ENCODE peak calls at places on chromosomes 4 and X, in seven cellular contexts. R is SJCRH30, H is pancreas, X is left ventricle myocardium inferior, O is BE2C, B is heart right ventricle, W is iPS DF 6.9. Y is an unnamed sample.

GRCh38 chrX:80810365-80810978 is 795 bp upstream of the BRWD3 start:
- DNase-seq in X (no peak), B (no peak), O (no peak), H (no peak), W (no peak), R (no peak), Y (no peak)

GRCh38 chr4:140113653-140114052 is 40.3 kb downstream of the MAML3 start:
- DNase-seq in W (no peak), H (no peak), X (no peak), R (no peak), O (no peak), B (no peak), Y (no peak)

GRCh38 chr4:1192493-1193205 is 20.3 kb upstream of the SPON2 start:
- DNase-seq in R (peak; percentile 56), B (peak; percentile 41), W (no peak), X (no peak), H (peak; percentile 63), O (no peak), Y (peak; percentile 28)

GRCh38 chr4:153018716-153019115 is 82.6 kb downstream of the FHDC1 start:
- DNase-seq in R (no peak), W (no peak), H (no peak), B (no peak), O (no peak), X (no peak), Y (no peak)

GRCh38 chrX:23666282-23666681 is 1.0 kb upstream of the PRDX4 start:
- DNase-seq in B (peak; percentile 15), O (no peak), H (no peak), X (no peak), W (no peak), R (no peak), Y (peak; percentile 58)

GRCh38 chr4:141121768-141122415 is 11.4 kb downstream of the RNF150 start:
- DNase-seq in X (no peak), B (no peak), H (no peak), W (no peak), O (no peak), R (no peak), Y (no peak)

GRCh38 chr4:73648478-73648877 is 28.2 kb upstream of the RASSF6 start:
- DNase-seq in O (no peak), B (no peak), R (no peak), W (no peak), H (no peak), X (no peak), Y (no peak)

GRCh38 chrX:2610246-2611170 is 80.6 kb upstream of the CD99 start:
- DNase-seq in R (no peak), B (no peak), H (no peak), W (no peak), O (no peak), X (no peak), Y (no peak)

GRCh38 chr4:797066-797465 is 28.9 kb downstream of the CPLX1 start:
- DNase-seq in R (no peak), X (no peak), B (no peak), W (no peak), O (no peak), H (no peak), Y (no peak)

GRCh38 chr4:173486714-173487392 is 43.2 kb downstream of the HAND2 start:
- DNase-seq in B (no peak), O (no peak), W (no peak), H (no peak), R (no peak), X (peak; percentile 42), Y (no peak)

GRCh38 chrX:24231169-24231568 is 81.6 kb downstream of the ZFX start:
- DNase-seq in R (no peak), W (no peak), B (no peak), H (no peak), O (peak; percentile 18), X (no peak), Y (no peak)

GRCh38 chr4:176729489-176729888 is 63.2 kb downstream of the VEGFC start:
- DNase-seq in B (no peak), X (no peak), O (no peak), W (no peak), R (no peak), H (no peak), Y (no peak)
- H3K36me3 ChIP-seq in B (no peaks in the 10 kb centered on the region), X (no peaks in the 10 kb centered on the region), O (no peaks in the 10 kb centered on the region), W (no peaks in the 10 kb centered on the region), R (no peaks in the 10 kb centered on the region), H (no peaks in the 10 kb centered on the region), Y (no peaks in the 10 kb centered on the region)

GRCh38 chr4:119244832-119245231 is 32.3 kb downstream of the USP53 start:
- DNase-seq in H (no peak), X (no peak), B (no peak), O (no peak), W (no peak), R (no peak), Y (no peak)
- H3K36me3 ChIP-seq in H (peaks cover 10% of the 10 kb centered on the region), X (peaks cover 34% of the 10 kb centered on the region), B (no peaks in the 10 kb centered on the region), O (peaks cover 3% of the 10 kb centered on the region), W (no peaks in the 10 kb centered on the region), R (peaks cover 15% of the 10 kb centered on the region), Y (peaks cover 35% of the 10 kb centered on the region)

DNA sequence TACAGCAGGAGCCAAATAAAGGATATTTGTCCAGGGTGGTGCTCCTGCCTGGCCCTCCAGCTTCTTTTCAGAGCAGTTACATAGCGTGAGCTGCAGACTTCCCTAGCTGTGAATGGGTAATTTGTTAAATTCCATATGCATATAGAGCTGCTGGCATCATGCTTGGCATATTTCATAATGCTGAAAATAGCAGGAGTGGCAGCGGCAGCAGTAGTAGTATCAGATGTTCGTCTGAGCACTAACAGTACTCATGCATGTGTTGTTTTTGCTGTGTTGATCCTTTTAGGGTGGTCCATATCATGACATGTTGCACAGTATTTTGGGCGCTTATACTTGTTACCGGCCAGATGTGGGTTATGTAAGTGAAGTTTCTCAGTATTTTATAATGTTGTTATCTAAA is 33.6 kb upstream of the TADA2B start:
- DNase-seq in R (no peak), W (no peak), X (no peak), B (no peak), H (no peak), O (no peak), Y (no peak)
- H3K36me3 ChIP-seq in R (peaks cover 53% of the 10 kb centered on the region), W (peaks cover 6% of the 10 kb centered on the region), X (peaks cover 90% of the 10 kb centered on the region), B (peaks cover 4% of the 10 kb centered on the region), H (no peaks in the 10 kb centered on the region), O (peaks cover 64% of the 10 kb centered on the region), Y (peaks cover 98% of the 10 kb centered on the region)

GRCh38 chr4:151144329-151145072 is 45.1 kb downstream of the RPS3A start:
- DNase-seq in W (no peak), H (no peak), O (no peak), X (no peak), R (no peak), B (no peak), Y (no peak)
- H3K36me3 ChIP-seq in W (no peaks in the 10 kb centered on the region), H (peaks cover 9% of the 10 kb centered on the region), O (no peaks in the 10 kb centered on the region), X (peaks cover 86% of the 10 kb centered on the region), R (no peaks in the 10 kb centered on the region), B (no peaks in the 10 kb centered on the region), Y (peaks cover 72% of the 10 kb centered on the region)

GRCh38 chrX:129561453-129561852 is 21.4 kb downstream of the OCRL start:
- DNase-seq in W (no peak), X (no peak), B (no peak), H (no peak), R (no peak), O (no peak), Y (no peak)
- H3K36me3 ChIP-seq in W (no peaks in the 10 kb centered on the region), X (peaks cover 51% of the 10 kb centered on the region), B (no peaks in the 10 kb centered on the region), H (peaks cover 5% of the 10 kb centered on the region), R (no peaks in the 10 kb centered on the region), O (peaks cover 16% of the 10 kb centered on the region), Y (peaks cover 44% of the 10 kb centered on the region)

GRCh38 chr4:3186609-3187008 is 62.4 kb upstream of the MSANTD1 start:
- DNase-seq in X (no peak), H (no peak), R (no peak), W (no peak), O (no peak), B (no peak), Y (no peak)

GRCh38 chr4:3188118-3188517 is 60.8 kb upstream of the MSANTD1 start:
- DNase-seq in R (no peak), X (no peak), W (no peak), O (no peak), B (no peak), H (no peak), Y (no peak)

GRCh38 chr4:3190549-3190948 is 58.4 kb upstream of the MSANTD1 start:
- DNase-seq in B (no peak), R (no peak), W (no peak), X (no peak), H (no peak), O (no peak), Y (no peak)

GRCh38 chr4:3192188-3192587 is 56.8 kb upstream of the MSANTD1 start:
- DNase-seq in B (no peak), W (no peak), R (no peak), H (no peak), X (no peak), O (no peak), Y (no peak)

GRCh38 chr4:3189459-3189858 is 59.5 kb upstream of the MSANTD1 start:
- DNase-seq in H (no peak), X (no peak), O (no peak), W (no peak), R (no peak), B (no peak), Y (no peak)
- H3K36me3 ChIP-seq in H (peaks cover 50% of the 10 kb centered on the region), X (peaks cover 76% of the 10 kb centered on the region), O (peaks cover 23% of the 10 kb centered on the region), W (peaks cover 9% of the 10 kb centered on the region), R (peaks cover 28% of the 10 kb centered on the region), B (no peaks in the 10 kb centered on the region), Y (peaks cover 94% of the 10 kb centered on the region)

DNA sequence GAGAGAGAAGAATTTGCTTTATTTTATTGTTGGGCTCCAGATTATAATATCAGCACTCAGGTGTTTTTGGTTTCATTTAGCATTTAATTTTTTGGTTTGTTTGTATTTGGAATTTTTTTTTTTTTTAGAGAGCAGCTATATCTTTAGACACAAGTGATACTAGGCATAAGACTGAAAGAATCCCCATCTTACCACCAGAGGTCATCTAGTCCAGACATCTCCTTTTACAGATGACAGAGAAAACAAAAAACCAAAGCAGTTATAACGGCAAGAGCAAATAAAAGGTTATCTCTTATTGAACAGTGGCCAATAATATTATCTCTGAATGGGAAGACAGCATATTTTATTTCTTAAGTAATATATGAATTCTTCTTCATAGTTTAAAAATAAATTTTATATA is 22.8 kb downstream of the USP38 start:
- DNase-seq in O (no peak), H (no peak), R (no peak), X (no peak), B (no peak), W (no peak), Y (no peak)
- H3K36me3 ChIP-seq in O (peaks cover 56% of the 10 kb centered on the region), H (peaks cover 33% of the 10 kb centered on the region), R (peaks cover 29% of the 10 kb centered on the region), X (peaks cover 70% of the 10 kb centered on the region), B (no peaks in the 10 kb centered on the region), W (no peaks in the 10 kb centered on the region), Y (peaks cover 31% of the 10 kb centered on the region)

GRCh38 chrX:6941041-6941440 is 206.5 kb upstream of the STS start:
- DNase-seq in R (no peak), X (no peak), H (no peak), W (no peak), O (no peak), B (no peak), Y (no peak)
- H3K36me3 ChIP-seq in R (no peaks in the 10 kb centered on the region), X (no peaks in the 10 kb centered on the region), H (no peaks in the 10 kb centered on the region), W (no peaks in the 10 kb centered on the region), O (no peaks in the 10 kb centered on the region), B (no peaks in the 10 kb centered on the region), Y (no peaks in the 10 kb centered on the region)

GRCh38 chr4:118727360-118727759 is 42.2 kb downstream of the METTL14 start:
- DNase-seq in H (no peak), R (no peak), B (no peak), X (no peak), O (no peak), W (no peak), Y (no peak)

GRCh38 chr4:118718511-118719170 is 33.4 kb downstream of the METTL14 start:
- DNase-seq in X (no peak), W (no peak), R (no peak), O (no peak), B (no peak), H (no peak), Y (no peak)

GRCh38 chr4:118723369-118723768 is 38.2 kb downstream of the METTL14 start:
- DNase-seq in O (no peak), B (no peak), X (no peak), R (no peak), H (no peak), W (no peak), Y (no peak)
- H3K36me3 ChIP-seq in O (peaks cover 50% of the 10 kb centered on the region), B (no peaks in the 10 kb centered on the region), X (peaks cover 79% of the 10 kb centered on the region), R (peaks cover 12% of the 10 kb centered on the region), H (peaks cover 44% of the 10 kb centered on the region), W (peaks cover 3% of the 10 kb centered on the region), Y (peaks cover 37% of the 10 kb centered on the region)